ENCODE peak calls at places on chromosomes 1 and 21, in ten cellular contexts. O, C, E, I, R, V, Q, F, A and J are unnamed samples.

GRCh38 chr1:91682882-91683597 is 182.4 kb downstream of the CDC7 start:
- DNase-seq in O (no peak), C (no peak), E (no peak), I (no peak), R (no peak), V (no peak), Q (no peak), F (no peak), A (no peak), J (no peak)

GRCh38 chr1:173506437-173506836 is 29.3 kb downstream of the PRDX6 start:
- DNase-seq in O (no peak), C (no peak), E (no peak), I (no peak), R (no peak), V (no peak), Q (peak), F (no peak), A (no peak), J (no peak)

GRCh38 chr1:16092097-16092922 is 18.9 kb upstream of the FAM131C start:
- DNase-seq in O (no peak), C (no peak), E (no peak), I (no peak), R (no peak), V (no peak), Q (no peak), F (peak), A (no peak), J (no peak)

GRCh38 chr21:38151021-38151645 is 105.7 kb upstream of the KCNJ15 start:
- DNase-seq in O (no peak), C (no peak), E (no peak), I (no peak), R (no peak), V (no peak), Q (no peak), F (no peak), A (no peak), J (no peak)

GRCh38 chr1:57600424-57600823 is 176.6 kb upstream of the DAB1 start:
- DNase-seq in O (no peak), C (no peak), E (no peak), I (no peak), R (no peak), V (no peak), Q (no peak), F (no peak), A (no peak), J (no peak)

GRCh38 chr21:37341254-37341960 is 25.2 kb upstream of the DYRK1A start:
- DNase-seq in O (no peak), C (no peak), E (no peak), I (peak), R (no peak), V (peak), Q (no peak), F (no peak), A (no peak), J (no peak)

GRCh38 chr1:219330669-219331068 is 157.0 kb downstream of the LYPLAL1 start:
- DNase-seq in O (no peak), C (no peak), E (no peak), I (no peak), R (no peak), V (no peak), Q (no peak), F (no peak), A (no peak), J (no peak)

GRCh38 chr1:115138271-115138670 is 49.0 kb upstream of the TSPAN2 start:
- DNase-seq in O (no peak), C (no peak), E (no peak), I (no peak), R (no peak), V (no peak), Q (no peak), F (no peak), A (no peak), J (no peak)

GRCh38 chr1:149848340-149848771 is 51.0 kb upstream of the BOLA1 start:
- DNase-seq in O (no peak), C (peak), E (no peak), I (no peak), R (no peak), V (no peak), Q (peak), F (no peak), A (no peak), J (no peak)

GRCh38 chr1:177286396-177286795 is 115.6 kb downstream of the BRINP2 start:
- DNase-seq in O (no peak), C (peak), E (no peak), I (peak), R (no peak), V (peak), Q (no peak), F (no peak), A (no peak), J (no peak)

GRCh38 chr1:166489670-166490436 is 323.1 kb upstream of the FAM78B start:
- DNase-seq in O (no peak), C (no peak), E (peak), I (no peak), R (no peak), V (no peak), Q (peak), F (no peak), A (peak), J (no peak)

GRCh38 chr1:83960669-83961277 is 38.2 kb downstream of the TTLL7 start:
- DNase-seq in O (no peak), C (no peak), E (no peak), I (no peak), R (no peak), V (no peak), Q (no peak), F (no peak), A (peak), J (no peak)

GRCh38 chr21:25916226-25916625 is 181.5 kb downstream of the GABPA start:
- DNase-seq in O (no peak), C (no peak), E (no peak), I (no peak), R (no peak), V (peak), Q (no peak), F (no peak), A (no peak), J (no peak)

GRCh38 chr1:196400478-196401453 is 207.5 kb downstream of the KCNT2 start:
- DNase-seq in O (peak), C (peak), E (peak), I (peak), R (peak), V (peak), Q (peak), F (no peak), A (peak), J (no peak)

GRCh38 chr1:216765346-216766300 is 42.4 kb upstream of the ESRRG start:
- DNase-seq in O (no peak), C (no peak), E (no peak), I (no peak), R (no peak), V (no peak), Q (no peak), F (no peak), A (no peak), J (no peak)

GRCh38 chr1:160855181-160855981 is 7.3 kb downstream of the CD244 start:
- DNase-seq in O (no peak), C (no peak), E (no peak), I (no peak), R (no peak), V (no peak), Q (no peak), F (no peak), A (no peak), J (peak)

GRCh38 chr1:93255222-93256079 is 74.9 kb downstream of the CCDC18 start:
- DNase-seq in O (peak), C (peak), E (no peak), I (peak), R (no peak), V (peak), Q (no peak), F (no peak), A (peak), J (no peak)

GRCh38 chr1:23376890-23377811 is 7.5 kb upstream of the ZNF436 start:
- DNase-seq in O (peak), C (peak), E (peak), I (peak), R (no peak), V (peak), Q (no peak), F (no peak), A (peak), J (no peak)

GRCh38 chr1:54465351-54465811 is 59.2 kb upstream of the SSBP3 start:
- DNase-seq in O (no peak), C (peak), E (no peak), I (no peak), R (no peak), V (no peak), Q (no peak), F (peak), A (no peak), J (no peak)

GRCh38 chr1:37926061-37926924 is 20.6 kb downstream of the INPP5B start:
- DNase-seq in O (no peak), C (no peak), E (no peak), I (no peak), R (no peak), V (no peak), Q (no peak), F (no peak), A (peak), J (no peak)

GRCh38 chr1:201214461-201214860 is 23.8 kb downstream of the IGFN1 start:
- DNase-seq in O (no peak), C (no peak), E (no peak), I (no peak), R (no peak), V (no peak), Q (no peak), F (no peak), A (no peak), J (no peak)

GRCh38 chr21:35825954-35826353 is 234.4 kb downstream of the SETD4 start:
- DNase-seq in O (no peak), C (no peak), E (no peak), I (no peak), R (no peak), V (no peak), Q (no peak), F (no peak), A (no peak), J (no peak)

GRCh38 chr1:224880593-224881307 is 48.7 kb upstream of the DNAH14 start:
- DNase-seq in O (no peak), C (no peak), E (no peak), I (no peak), R (no peak), V (no peak), Q (no peak), F (no peak), A (no peak), J (no peak)

GRCh38 chr21:35635261-35635660 is 425.1 kb downstream of the SETD4 start:
- DNase-seq in O (peak), C (peak), E (no peak), I (peak), R (no peak), V (peak), Q (no peak), F (no peak), A (peak), J (no peak)

GRCh38 chr21:32888971-32889370 is 117.4 kb upstream of the PAXBP1 start:
- DNase-seq in O (no peak), C (no peak), E (no peak), I (no peak), R (no peak), V (peak), Q (no peak), F (no peak), A (peak), J (no peak)

GRCh38 chr21:45142469-45142868 is 68.1 kb downstream of the ADARB1 start:
- DNase-seq in O (peak), C (peak), E (no peak), I (peak), R (peak), V (peak), Q (no peak), F (peak), A (peak), J (peak)

GRCh38 chr1:110634455-110635281 is 28.5 kb upstream of the KCNA2 start:
- DNase-seq in O (no peak), C (peak), E (peak), I (peak), R (peak), V (peak), Q (peak), F (peak), A (peak), J (peak)

GRCh38 chr1:227848430-227848932 is 33.0 kb downstream of the PRSS38 start:
- DNase-seq in O (no peak), C (no peak), E (peak), I (no peak), R (no peak), V (no peak), Q (no peak), F (no peak), A (no peak), J (no peak)

GRCh38 chr21:43188712-43189151 is 19.9 kb downstream of the CRYAA start:
- DNase-seq in O (no peak), C (no peak), E (no peak), I (no peak), R (no peak), V (no peak), Q (no peak), F (peak), A (no peak), J (no peak)

GRCh38 chr1:245807306-245807705 is 652.5 kb downstream of the KIF26B start:
- DNase-seq in O (no peak), C (no peak), E (peak), I (no peak), R (no peak), V (peak), Q (no peak), F (no peak), A (peak), J (peak)

GRCh38 chr1:89295187-89295586 is 22.5 kb upstream of the GBP5 start:
- DNase-seq in O (no peak), C (no peak), E (no peak), I (no peak), R (no peak), V (no peak), Q (no peak), F (no peak), A (no peak), J (no peak)

GRCh38 chr1:84960371-84960770 is 36.5 kb downstream of the MCOLN2 start:
- DNase-seq in O (peak), C (peak), E (no peak), I (peak), R (no peak), V (peak), Q (no peak), F (no peak), A (peak), J (no peak)

GRCh38 chr1:192783793-192784192 is 25.0 kb upstream of the RGS2 start:
- DNase-seq in O (no peak), C (no peak), E (no peak), I (no peak), R (no peak), V (no peak), Q (no peak), F (no peak), A (no peak), J (no peak)

GRCh38 chr1:163290025-163290610 is 31.6 kb upstream of the NUF2 start:
- DNase-seq in O (no peak), C (peak), E (no peak), I (peak), R (no peak), V (no peak), Q (no peak), F (no peak), A (peak), J (no peak)

GRCh38 chr21:35942211-35943144 is 117.8 kb downstream of the SETD4 start:
- DNase-seq in O (no peak), C (no peak), E (no peak), I (no peak), R (no peak), V (no peak), Q (no peak), F (no peak), A (no peak), J (no peak)

GRCh38 chr1:215569987-215570824 is 3.1 kb downstream of the KCTD3 start:
- DNase-seq in O (no peak), C (no peak), E (no peak), I (peak), R (no peak), V (peak), Q (no peak), F (no peak), A (peak), J (no peak)

GRCh38 chr1:27960762-27961645 is 1.2 kb downstream of the XKR8 start:
- DNase-seq in O (no peak), C (no peak), E (no peak), I (no peak), R (peak), V (no peak), Q (no peak), F (no peak), A (peak), J (no peak)

GRCh38 chr1:3031401-3032221 is 10.3 kb downstream of the ACTRT2 start:
- DNase-seq in O (no peak), C (no peak), E (no peak), I (no peak), R (peak), V (no peak), Q (no peak), F (no peak), A (no peak), J (peak)

GRCh38 chr1:62508187-62508758 is 71.4 kb downstream of the USP1 start:
- DNase-seq in O (peak), C (peak), E (no peak), I (peak), R (no peak), V (peak), Q (no peak), F (no peak), A (peak), J (no peak)
- TF ChIP-seq CTCF in O (peak), C (peak), E (peak), I (peak), R (no peak), V (peak), Q (peak), F (no peak), A (peak), J (peak)

DNA sequence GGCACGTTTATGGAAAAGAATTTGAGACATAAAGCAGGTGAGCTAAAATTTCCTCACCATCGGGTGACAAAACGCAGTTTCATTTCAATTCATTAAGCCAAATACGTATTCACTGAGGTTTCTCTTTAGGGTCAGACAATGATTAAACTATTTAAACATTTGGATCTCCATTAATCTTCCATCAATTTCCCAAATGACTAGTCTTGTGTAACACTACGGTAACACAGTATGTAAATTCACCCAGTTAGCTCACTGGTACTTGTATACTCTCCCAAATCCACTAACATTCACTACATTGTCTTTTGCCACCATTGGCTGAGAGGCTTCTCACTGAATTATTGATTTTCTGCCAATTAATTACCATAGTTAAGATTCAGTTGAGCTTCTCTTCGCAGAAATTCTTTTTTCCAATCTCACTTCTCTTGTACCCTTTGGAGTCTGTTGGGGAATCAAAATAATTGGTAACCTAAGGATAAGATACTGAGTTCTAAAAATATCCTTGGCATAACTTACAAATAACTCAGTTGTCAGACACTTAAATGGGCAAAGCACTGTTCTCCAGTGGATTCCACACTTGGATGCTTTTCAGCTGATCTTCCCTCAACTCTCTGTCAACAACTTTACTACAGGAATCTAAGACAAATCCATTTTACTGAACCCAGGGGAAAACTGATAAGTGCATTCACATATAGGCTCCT is 40.7 kb downstream of the SIPA1L2 start:
- DNase-seq in O (no peak), C (no peak), E (no peak), I (no peak), R (no peak), V (no peak), Q (no peak), F (no peak), A (no peak), J (no peak)
- TF ChIP-seq CTCF in O (no peak), C (no peak), E (no peak), I (no peak), R (no peak), V (no peak), Q (no peak), F (no peak), A (no peak), J (no peak)

DNA sequence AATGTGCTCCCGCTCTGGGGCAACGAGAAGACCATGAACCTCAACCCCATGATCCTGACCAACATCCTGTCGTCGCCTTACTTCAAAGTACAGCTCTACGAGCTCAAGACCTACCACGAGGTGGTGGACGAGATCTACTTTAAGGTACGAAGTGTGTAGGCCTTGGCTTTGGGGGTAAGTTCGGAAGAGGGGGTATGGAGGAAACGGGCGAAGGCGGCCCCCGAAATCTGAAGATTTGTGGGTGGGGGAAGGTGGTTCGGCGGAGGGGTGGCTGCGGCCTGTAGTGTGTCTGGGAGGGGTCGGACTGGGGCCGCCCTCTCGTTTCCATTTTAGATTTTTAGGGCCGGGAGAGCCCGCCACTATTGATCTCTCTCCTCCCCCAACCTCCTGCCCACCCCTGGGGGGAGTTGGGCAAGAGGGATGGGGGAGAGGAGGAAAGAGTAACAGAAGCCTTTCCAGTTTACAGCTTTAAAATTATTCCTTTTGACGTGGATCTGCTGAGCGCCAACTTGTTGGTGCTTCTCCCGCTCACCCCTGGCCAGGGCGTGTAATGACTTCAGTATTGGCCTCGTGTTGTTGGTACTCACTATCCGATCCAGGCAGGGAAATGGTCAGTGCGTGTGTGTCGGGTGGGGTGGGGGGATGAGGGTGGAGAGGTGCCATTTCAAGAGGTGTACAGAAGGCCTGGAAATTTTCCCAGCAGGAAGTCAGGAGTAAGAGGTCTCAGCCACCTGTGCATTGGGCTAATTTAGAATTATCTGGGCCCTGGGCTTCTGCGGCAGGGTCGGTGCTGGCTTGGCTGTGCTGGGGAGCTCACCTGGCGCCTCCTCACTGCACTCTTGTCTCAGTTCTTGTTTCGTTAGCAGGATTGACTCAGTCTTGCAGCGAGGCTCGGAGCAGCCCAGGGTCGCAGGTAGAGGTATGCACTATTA is 880 bp downstream of the PRPF38B start:
- DNase-seq in O (peak), C (peak), E (peak), I (peak), R (peak), V (peak), Q (peak), F (peak), A (peak), J (no peak)
- TF ChIP-seq CTCF in O (peak), C (peak), E (no peak), I (peak), R (no peak), V (no peak), Q (no peak), F (peak), A (peak), J (peak)

DNA sequence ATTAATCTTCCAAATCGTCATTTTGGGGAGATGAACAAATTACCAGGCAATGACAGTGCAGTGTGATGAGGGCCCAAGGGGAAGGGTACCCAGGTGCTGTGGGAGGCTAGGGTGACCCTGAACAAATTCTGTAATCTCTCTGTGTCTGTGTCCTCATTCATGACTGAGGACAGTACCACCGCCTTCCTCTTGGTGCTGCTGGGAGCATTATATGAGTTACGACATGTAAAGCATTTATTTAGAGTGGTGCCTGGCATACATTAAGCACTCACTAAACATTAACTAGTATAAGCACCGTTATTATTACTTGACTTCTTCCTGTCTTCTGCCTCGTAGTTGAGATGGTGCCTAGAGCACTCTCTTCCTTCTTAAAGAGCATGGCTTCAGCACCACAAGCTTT is 468.2 kb upstream of the VAMP3 start:
- DNase-seq in O (no peak), C (no peak), E (peak), I (no peak), R (no peak), V (no peak), Q (no peak), F (no peak), A (no peak), J (no peak)
- TF ChIP-seq CTCF in O (peak), C (peak), E (no peak), I (peak), R (no peak), V (no peak), Q (no peak), F (no peak), A (peak), J (peak)